ENCODE peak calls at places on chromosomes 3 and 15, in four cellular contexts. U is AG04450, K is heart left ventricle, E is colonic mucosa. M is an unnamed sample.
A peak's percentile ranks its signal among the peaks of the same experiment; 100 is the strongest.

GRCh38 chr3:134609821-134610454 is 40.9 kb downstream of the KY start:
- DNase-seq in E (peak; percentile 11), K (no peak), U (no peak), M (no peak)

GRCh38 chr3:111803123-111803593 is 55.9 kb upstream of the PHLDB2 start:
- DNase-seq in U (peak; percentile 90), E (peak; percentile 34), K (peak; percentile 34), M (peak; percentile 85)

GRCh38 chr15:36748743-36749142 is 169.3 kb downstream of the CDIN1 start:
- DNase-seq in K (no peak), U (no peak), E (no peak), M (no peak)

GRCh38 chr15:68653031-68653635 is 74.3 kb downstream of the CORO2B start:
- DNase-seq in K (no peak), E (no peak), U (no peak), M (no peak)

GRCh38 chr3:111200027-111200426 is 128.4 kb downstream of the NECTIN3 start:
- DNase-seq in E (no peak), U (no peak), K (no peak), M (no peak)

GRCh38 chr3:122151480-122151879 is 32.0 kb upstream of the CASR start:
- DNase-seq in U (no peak), E (no peak), K (no peak), M (no peak)

GRCh38 chr15:74843445-74843828 is 481 bp upstream of the ULK3 start:
- DNase-seq in E (no peak), K (no peak), U (no peak), M (no peak)

GRCh38 chr3:16881896-16882645 is 2.7 kb upstream of the PLCL2 start:
- DNase-seq in U (no peak), E (no peak), K (peak; percentile 50), M (no peak)

GRCh38 chr3:172751188-172751571 is 654 bp downstream of the ECT2 start:
- DNase-seq in K (no peak), E (peak; percentile 49), U (no peak), M (no peak)

GRCh38 chr3:54710954-54711353 is 216.9 kb downstream of the LRTM1 start:
- DNase-seq in E (peak; percentile 35), K (no peak), U (no peak), M (no peak)

GRCh38 chr15:100073982-100074381 is 267.8 kb downstream of the ADAMTS17 start:
- DNase-seq in K (no peak), U (no peak), E (no peak), M (no peak)

GRCh38 chr3:34323517-34323916 is 525.1 kb downstream of the PDCD6IP start:
- DNase-seq in K (no peak), U (no peak), E (no peak), M (no peak)

GRCh38 chr15:29859981-29860745 is 37.9 kb upstream of the TJP1 start:
- DNase-seq in E (no peak), K (no peak), U (peak; percentile 49), M (no peak)

GRCh38 chr15:55969582-55969981 is 23.8 kb downstream of the NEDD4 start:
- DNase-seq in K (no peak), U (no peak), E (no peak), M (no peak)

GRCh38 chr3:98223907-98224672 is 40.0 kb upstream of the OR5H6 start:
- DNase-seq in U (no peak), K (no peak), E (no peak), M (no peak)

GRCh38 chr3:178320481-178321352 is 215.5 kb upstream of the KCNMB2 start:
- DNase-seq in K (peak; percentile 61), U (peak; percentile 53), E (peak; percentile 23), M (no peak)

GRCh38 chr15:63880744-63881143 is 47.0 kb upstream of the HERC1 start:
- DNase-seq in K (no peak), U (no peak), E (no peak), M (no peak)

GRCh38 chr3:61425356-61425755 is 136.0 kb upstream of the PTPRG start:
- DNase-seq in U (no peak), E (no peak), K (no peak), M (no peak)

GRCh38 chr15:31080618-31081017 is 20.9 kb downstream of the TRPM1 start:
- DNase-seq in K (peak; percentile 39), U (no peak), E (peak; percentile 58), M (peak; percentile 32)

GRCh38 chr3:46934067-46934466 is 42.5 kb downstream of the CCDC12 start:
- DNase-seq in U (no peak), E (no peak), K (no peak), M (peak; percentile 54)

GRCh38 chr3:12708584-12709192 is 44.8 kb upstream of the RAF1 start:
- DNase-seq in U (peak; percentile 79), E (no peak), K (no peak), M (peak; percentile 56)

GRCh38 chr3:75687323-75687722 is 23.2 kb downstream of the FRG2C start:
- DNase-seq in K (no peak), E (no peak), U (no peak), M (no peak)

GRCh38 chr3:37604336-37604833 is 257.3 kb upstream of the CTDSPL start:
- DNase-seq in K (no peak), E (no peak), U (no peak), M (no peak)

GRCh38 chr3:124885466-124886167 is 1.5 kb downstream of the ITGB5 start:
- DNase-seq in E (no peak), K (no peak), U (no peak), M (no peak)

GRCh38 chr3:153284282-153284938 is 122.4 kb downstream of the RAP2B start:
- DNase-seq in U (peak; percentile 84), E (peak; percentile 30), K (peak; percentile 52), M (no peak)

GRCh38 chr15:85581495-85581894 is 201.1 kb downstream of the AKAP13 start:
- DNase-seq in E (peak; percentile 55), K (peak; percentile 67), U (no peak), M (peak; percentile 64)

GRCh38 chr3:27724459-27725197 is 2.5 kb upstream of the EOMES start:
- DNase-seq in K (no peak), E (no peak), U (no peak), M (no peak)

GRCh38 chr3:176650478-176650877 is 546.8 kb downstream of the TBL1XR1 start:
- DNase-seq in E (no peak), K (no peak), U (no peak), M (no peak)

GRCh38 chr3:107067421-107067820 is 309.8 kb upstream of the CCDC54 start:
- DNase-seq in U (no peak), E (no peak), K (no peak), M (no peak)

GRCh38 chr3:107064445-107065060 is 312.7 kb upstream of the CCDC54 start:
- DNase-seq in U (peak; percentile 43), E (peak; percentile 64), K (peak; percentile 60), M (no peak)

GRCh38 chr3:107065094-107065861 is 312.0 kb upstream of the CCDC54 start:
- DNase-seq in E (no peak), K (peak; percentile 12), U (no peak), M (no peak)

GRCh38 chr3:107063351-107063750 is 313.9 kb upstream of the CCDC54 start:
- DNase-seq in E (no peak), U (no peak), K (no peak), M (no peak)

DNA sequence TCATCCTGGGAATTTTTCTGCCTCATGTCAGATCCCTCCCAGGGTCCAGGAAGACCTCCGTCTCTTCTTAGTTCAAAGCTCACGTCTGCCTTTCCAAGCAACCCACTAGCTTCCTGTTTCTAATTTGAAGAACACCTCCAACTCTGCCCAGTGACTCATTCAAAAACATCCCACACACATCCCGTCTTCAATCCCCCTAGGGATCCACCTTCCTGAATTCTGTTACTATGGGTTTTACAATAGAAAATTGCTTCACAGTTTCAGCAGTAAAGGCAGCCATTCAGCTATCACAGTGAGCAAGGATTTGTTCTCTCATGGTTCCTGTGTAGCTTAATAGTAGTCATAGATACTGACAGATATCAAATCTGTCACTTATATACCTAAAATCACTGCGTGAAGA is 308.3 kb upstream of the CCDC54 start:
- DNase-seq in U (peak; percentile 45), E (no peak), K (peak; percentile 25), M (no peak)
- H3K27ac ChIP-seq in U (peak overlapping the region; percentile 48), E (no peak overlapping the region), K (no peak overlapping the region), M (no peak overlapping the region)

GRCh38 chr3:41508063-41508696 is 308.9 kb downstream of the CTNNB1 start:
- DNase-seq in K (no peak), U (no peak), E (no peak), M (no peak)
- TF ChIP-seq CTCF in K (no peak), U (no peak), E (no peak), M (no peak)

GRCh38 chr3:89697321-89697916 is 590.0 kb downstream of the EPHA3 start:
- DNase-seq in K (no peak), U (no peak), E (peak; percentile 46), M (no peak)
- H3K27ac ChIP-seq in K (no peak overlapping the region), U (no peak overlapping the region), E (peak overlapping the region; percentile 56), M (no peak overlapping the region)

DNA sequence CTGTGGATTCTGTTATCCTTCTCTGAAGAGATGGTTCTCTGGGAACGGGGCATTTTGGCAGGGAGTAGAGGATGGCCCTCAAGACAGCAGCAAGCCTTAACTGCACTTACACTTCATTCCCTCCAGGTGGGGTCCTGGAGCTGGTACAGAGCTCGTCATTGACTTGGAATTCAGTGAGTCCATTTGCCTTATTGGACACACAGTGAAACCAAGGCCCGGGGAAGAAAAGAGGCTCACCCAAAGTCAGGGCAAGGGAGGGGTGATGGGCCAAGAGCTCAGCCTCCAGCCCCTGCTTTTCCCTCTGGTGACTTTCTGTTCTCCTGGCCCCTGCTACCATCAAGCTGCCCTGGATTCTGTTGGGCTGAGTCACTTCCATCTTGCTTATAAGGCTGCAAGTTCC is 125.6 kb downstream of the ETFA start:
- DNase-seq in U (peak; percentile 26), K (no peak), E (peak; percentile 42), M (no peak)
- TF ChIP-seq CTCF in U (peak; percentile 64), K (peak; percentile 30), E (peak; percentile 49), M (peak; percentile 36)

GRCh38 chr3:41115069-41115468 is 84.2 kb upstream of the CTNNB1 start:
- DNase-seq in U (no peak), E (no peak), K (no peak), M (no peak)

GRCh38 chr3:41118461-41119385 is 80.6 kb upstream of the CTNNB1 start:
- DNase-seq in K (no peak), U (no peak), E (peak; percentile 72), M (no peak)

GRCh38 chr3:41116851-41117250 is 82.5 kb upstream of the CTNNB1 start:
- DNase-seq in U (no peak), K (no peak), E (no peak), M (no peak)

GRCh38 chr3:41120461-41120860 is 78.8 kb upstream of the CTNNB1 start:
- DNase-seq in U (no peak), K (peak; percentile 21), E (no peak), M (no peak)

GRCh38 chr3:41117398-41117870 is 81.9 kb upstream of the CTNNB1 start:
- DNase-seq in K (peak; percentile 90), E (peak; percentile 93), U (peak; percentile 55), M (peak; percentile 89)
- H3K27ac ChIP-seq in K (no peak overlapping the region), E (peak overlapping the region; percentile 62), U (peak overlapping the region; percentile 11), M (no peak overlapping the region)

M was measured in psoas muscle.